ENCODE peak calls at places on chromosomes 1 and 21, in nine cellular contexts. J, A, M, T, N, D, F, C and S are unnamed samples.

GRCh38 chr1:59261537-59261936 is 35.4 kb upstream of the FGGY start:
- DNase-seq in J (no peak), A (no peak), M (peak), T (no peak), N (no peak), D (no peak), F (peak), C (no peak), S (no peak)

GRCh38 chr1:8299963-8300362 is 18.0 kb upstream of the SLC45A1 start:
- DNase-seq in J (no peak), A (no peak), M (no peak), T (no peak), N (no peak), D (no peak), F (no peak), C (no peak), S (no peak)

GRCh38 chr21:31860851-31861250 is 12.0 kb upstream of the HUNK start:
- DNase-seq in J (no peak), A (no peak), M (no peak), T (no peak), N (no peak), D (no peak), F (no peak), C (no peak), S (no peak)

GRCh38 chr1:241751524-241751923 is 96.5 kb upstream of the EXO1 start:
- DNase-seq in J (no peak), A (no peak), M (no peak), T (no peak), N (no peak), D (no peak), F (no peak), C (no peak), S (no peak)

GRCh38 chr1:8083739-8084484 is 57.8 kb upstream of the ERRFI1 start:
- DNase-seq in J (no peak), A (no peak), M (no peak), T (no peak), N (peak), D (no peak), F (no peak), C (no peak), S (no peak)

GRCh38 chr21:29490016-29490415 is 191.3 kb downstream of the BACH1 start:
- DNase-seq in J (no peak), A (no peak), M (no peak), T (no peak), N (peak), D (no peak), F (no peak), C (no peak), S (no peak)

GRCh38 chr1:6498576-6499111 is 7.2 kb upstream of the PLEKHG5 start:
- DNase-seq in J (no peak), A (no peak), M (no peak), T (no peak), N (no peak), D (no peak), F (peak), C (no peak), S (no peak)

GRCh38 chr1:203771901-203772301 is 6.9 kb downstream of the LAX1 start:
- DNase-seq in J (no peak), A (no peak), M (peak), T (no peak), N (no peak), D (no peak), F (no peak), C (no peak), S (no peak)

GRCh38 chr1:10910490-10911273 is 101.8 kb upstream of the TARDBP start:
- DNase-seq in J (no peak), A (no peak), M (no peak), T (no peak), N (no peak), D (no peak), F (peak), C (no peak), S (no peak)

GRCh38 chr1:225880210-225880584 is 2.0 kb downstream of the TMEM63A start:
- DNase-seq in J (no peak), A (no peak), M (no peak), T (peak), N (no peak), D (no peak), F (no peak), C (no peak), S (no peak)

GRCh38 chr1:177249231-177249630 is 78.5 kb downstream of the BRINP2 start:
- DNase-seq in J (no peak), A (no peak), M (no peak), T (no peak), N (no peak), D (no peak), F (no peak), C (no peak), S (no peak)

GRCh38 chr1:3564921-3565831 is 46.1 kb downstream of the MEGF6 start:
- DNase-seq in J (peak), A (no peak), M (peak), T (no peak), N (no peak), D (no peak), F (peak), C (peak), S (peak)

GRCh38 chr1:244054924-244055263 is 3.8 kb downstream of the ZBTB18 start:
- DNase-seq in J (no peak), A (no peak), M (no peak), T (no peak), N (no peak), D (no peak), F (no peak), C (no peak), S (no peak)

GRCh38 chr1:30039354-30040080 is 683.9 kb downstream of the MATN1 start:
- DNase-seq in J (no peak), A (no peak), M (no peak), T (no peak), N (no peak), D (no peak), F (no peak), C (no peak), S (no peak)

GRCh38 chr1:9801909-9802308 is 21.9 kb downstream of the CLSTN1 start:
- DNase-seq in J (no peak), A (no peak), M (no peak), T (no peak), N (no peak), D (no peak), F (no peak), C (no peak), S (no peak)

GRCh38 chr21:45276620-45277019 is 11.1 kb downstream of the POFUT2 start:
- DNase-seq in J (no peak), A (peak), M (no peak), T (no peak), N (no peak), D (no peak), F (no peak), C (no peak), S (no peak)

GRCh38 chr1:36458910-36459309 is 5.3 kb downstream of the MRPS15 start:
- DNase-seq in J (no peak), A (no peak), M (no peak), T (no peak), N (no peak), D (no peak), F (peak), C (no peak), S (peak)

GRCh38 chr1:16984717-16985116 is 4.3 kb upstream of the MFAP2 start:
- DNase-seq in J (no peak), A (peak), M (peak), T (no peak), N (peak), D (peak), F (no peak), C (peak), S (peak)

GRCh38 chr1:150925080-150925479 is 1.1 kb upstream of the SETDB1 start:
- DNase-seq in J (no peak), A (no peak), M (no peak), T (no peak), N (no peak), D (no peak), F (peak), C (no peak), S (no peak)

GRCh38 chr1:165073402-165074007 is 283.0 kb downstream of the LMX1A start:
- DNase-seq in J (peak), A (no peak), M (peak), T (peak), N (peak), D (no peak), F (peak), C (peak), S (peak)

GRCh38 chr1:53410100-53410541 is 49.1 kb upstream of the DMRTB1 start:
- DNase-seq in J (peak), A (no peak), M (no peak), T (no peak), N (peak), D (no peak), F (peak), C (no peak), S (no peak)

GRCh38 chr1:3409737-3410434 is 44.6 kb upstream of the ARHGEF16 start:
- DNase-seq in J (peak), A (peak), M (peak), T (peak), N (peak), D (peak), F (no peak), C (peak), S (no peak)

GRCh38 chr1:109240158-109241152 is 8.9 kb upstream of the CELSR2 start:
- DNase-seq in J (no peak), A (peak), M (peak), T (peak), N (peak), D (no peak), F (peak), C (peak), S (peak)

GRCh38 chr1:22829001-22829989 is 118.7 kb downstream of the EPHB2 start:
- DNase-seq in J (peak), A (no peak), M (no peak), T (no peak), N (peak), D (no peak), F (no peak), C (no peak), S (no peak)

GRCh38 chr1:19765623-19766022 is 34.1 kb downstream of the TMCO4 start:
- DNase-seq in J (peak), A (no peak), M (peak), T (no peak), N (peak), D (peak), F (no peak), C (peak), S (no peak)

GRCh38 chr1:58358311-58358710 is 188.2 kb downstream of the OMA1 start:
- DNase-seq in J (no peak), A (no peak), M (peak), T (no peak), N (peak), D (peak), F (no peak), C (peak), S (no peak)

GRCh38 chr1:26913754-26914619 is at the start of gene NR0B2:
- DNase-seq in J (no peak), A (no peak), M (no peak), T (peak), N (no peak), D (no peak), F (no peak), C (no peak), S (no peak)

GRCh38 chr1:165381745-165382530 is 25.4 kb upstream of the LMX1A start:
- DNase-seq in J (no peak), A (no peak), M (peak), T (no peak), N (no peak), D (peak), F (peak), C (no peak), S (no peak)

GRCh38 chr21:28899744-28900143 is 92.9 kb downstream of the LTN1 start:
- DNase-seq in J (no peak), A (no peak), M (no peak), T (no peak), N (peak), D (peak), F (no peak), C (no peak), S (no peak)

GRCh38 chr1:89986020-89986419 is 8.9 kb upstream of the ZNF326 start:
- DNase-seq in J (no peak), A (no peak), M (no peak), T (no peak), N (no peak), D (no peak), F (no peak), C (no peak), S (no peak)

GRCh38 chr1:177809844-177810243 is 160.0 kb downstream of the SEC16B start:
- DNase-seq in J (no peak), A (no peak), M (no peak), T (no peak), N (peak), D (no peak), F (no peak), C (no peak), S (no peak)

GRCh38 chr1:110477445-110477957 is 26.6 kb downstream of the PROK1 start:
- DNase-seq in J (no peak), A (no peak), M (peak), T (peak), N (peak), D (no peak), F (peak), C (peak), S (no peak)

GRCh38 chr1:107991371-107992066 is 26.5 kb upstream of the VAV3 start:
- DNase-seq in J (no peak), A (no peak), M (peak), T (no peak), N (no peak), D (no peak), F (peak), C (no peak), S (no peak)